ENCODE peak calls at places on chromosomes 5 and 9, in nine cellular contexts. Y, Z, H, I, M, S, D, P and B are unnamed samples.

GRCh38 chr5:150116667-150117395 is 30.5 kb upstream of the CSF1R start:
- DNase-seq in M (peak; percentile 68), Z (no peak), D (no peak), S (no peak), I (no peak), P (no peak), Y (no peak), H (no peak), B (no peak)

GRCh38 chr5:153952893-153953292 is 85.8 kb downstream of the FAM114A2 start:
- DNase-seq in Z (no peak), M (peak; percentile 40), H (no peak), S (no peak), P (no peak), D (no peak), Y (no peak), I (no peak), B (no peak)

GRCh38 chr5:9009931-9010652 is 535.8 kb downstream of the SEMA5A start:
- DNase-seq in P (no peak), H (no peak), Z (no peak), S (no peak), D (no peak), M (peak; percentile 37), Y (peak; percentile 10), I (no peak), B (no peak)

GRCh38 chr5:123098767-123099513 is 9.9 kb downstream of the PRDM6 start:
- DNase-seq in Y (peak; percentile 69), M (peak; percentile 21), S (no peak), I (no peak), Z (peak; percentile 36), H (no peak), P (no peak), D (no peak), B (no peak)

GRCh38 chr5:33433303-33434255 is 7.2 kb upstream of the TARS1 start:
- DNase-seq in H (peak; percentile 30), I (no peak), Y (peak; percentile 30), Z (no peak), S (no peak), M (peak; percentile 29), P (no peak), D (peak; percentile 65), B (peak; percentile 76)

GRCh38 chr5:159444441-159445082 is 114.3 kb upstream of the IL12B start:
- DNase-seq in Z (peak; percentile 73), S (no peak), M (peak; percentile 61), Y (peak; percentile 76), I (peak; percentile 60), D (peak; percentile 5), H (no peak), P (no peak), B (peak; percentile 53)

GRCh38 chr5:150124596-150124995 is 31.0 kb downstream of the PDGFRB start:
- DNase-seq in M (no peak), H (no peak), Z (no peak), I (no peak), Y (no peak), S (no peak), P (no peak), D (no peak), B (no peak)

GRCh38 chr9:20391208-20391607 is 231.1 kb downstream of the MLLT3 start:
- DNase-seq in S (no peak), H (no peak), Y (no peak), I (no peak), Z (no peak), D (no peak), P (no peak), M (no peak), B (no peak)

GRCh38 chr5:132807163-132807838 is 5.8 kb upstream of the SOWAHA start:
- DNase-seq in I (no peak), S (no peak), P (no peak), Y (no peak), D (peak; percentile 98), M (peak; percentile 46), H (peak; percentile 92), Z (no peak), B (no peak)

GRCh38 chr5:58466939-58467338 is 7.1 kb upstream of the PLK2 start:
- DNase-seq in D (peak; percentile 15), H (peak; percentile 29), S (no peak), I (peak; percentile 77), Z (peak; percentile 61), Y (peak; percentile 55), M (peak; percentile 66), P (no peak), B (peak; percentile 17)

GRCh38 chr9:86503926-86504325 is 149.7 kb upstream of the TUT7 start:
- DNase-seq in D (no peak), M (no peak), Z (no peak), S (no peak), P (no peak), H (no peak), Y (no peak), I (no peak), B (no peak)

GRCh38 chr9:122158202-122158601 is 1.4 kb downstream of the NDUFA8 start:
- DNase-seq in D (peak; percentile 43), H (peak; percentile 26), S (no peak), Z (peak; percentile 43), I (peak; percentile 50), M (peak; percentile 54), Y (peak; percentile 62), P (no peak), B (no peak)

GRCh38 chr5:129172561-129172960 is 78.0 kb downstream of the ISOC1 start:
- DNase-seq in D (no peak), P (no peak), Z (peak; percentile 29), Y (peak; percentile 75), I (peak; percentile 30), H (no peak), S (no peak), M (no peak), B (no peak)

GRCh38 chr5:107289030-107289714 is 381.6 kb downstream of the EFNA5 start:
- DNase-seq in S (no peak), H (no peak), D (no peak), Z (peak; percentile 29), M (no peak), Y (no peak), P (no peak), I (no peak), B (no peak)

GRCh38 chr9:137793196-137793841 is 84.3 kb upstream of the CACNA1B start:
- DNase-seq in I (no peak), H (no peak), S (no peak), M (no peak), D (no peak), Y (no peak), Z (no peak), P (no peak), B (no peak)